ENCODE peak calls at places on chromosomes 13 and 19, in seven cellular contexts. One of them, this sample, is unnamed.

GRCh38 chr13:85558118-85558517 is 241.1 kb downstream of the SLITRK6 start:
- DNase-seq in NCI-H1105 treated with DMSO at 0.1 percent for 48 hours: no peak
- DNase-seq in CD8-positive, alpha-beta memory T cell: no peak
- DNase-seq in WTC11: no peak
- DNase-seq in stimulated activated CD8-positive, alpha-beta memory T cell treated with anti-CD3 and anti-CD28 coated beads, Interleukin-12 subunit alpha, Interleukin-12 subunit beta, amount 100 ng/mL, for 4 hours: no peak
- DNase-seq in GM03348: no peak
- DNase-seq in HEK293T: no peak
- DNase-seq in this sample: no peak

GRCh38 chr13:94327318-94327717 is 152.2 kb downstream of the DCT start:
- DNase-seq in NCI-H1105 treated with DMSO at 0.1 percent for 48 hours: no peak
- DNase-seq in CD8-positive, alpha-beta memory T cell: no peak
- DNase-seq in WTC11: no peak
- DNase-seq in stimulated activated CD8-positive, alpha-beta memory T cell treated with anti-CD3 and anti-CD28 coated beads, Interleukin-12 subunit alpha, Interleukin-12 subunit beta, amount 100 ng/mL, for 4 hours: no peak
- DNase-seq in GM03348: no peak
- DNase-seq in HEK293T: no peak
- DNase-seq in this sample: no peak

GRCh38 chr13:111654531-111654930 is 334.1 kb downstream of the TEX29 start:
- DNase-seq in NCI-H1105 treated with DMSO at 0.1 percent for 48 hours: no peak
- DNase-seq in CD8-positive, alpha-beta memory T cell: no peak
- DNase-seq in WTC11: no peak
- DNase-seq in stimulated activated CD8-positive, alpha-beta memory T cell treated with anti-CD3 and anti-CD28 coated beads, Interleukin-12 subunit alpha, Interleukin-12 subunit beta, amount 100 ng/mL, for 4 hours: no peak
- DNase-seq in GM03348: no peak
- DNase-seq in HEK293T: no peak
- DNase-seq in this sample: no peak

GRCh38 chr13:50401721-50402510 is 386.7 kb downstream of the KCNRG start:
- DNase-seq in NCI-H1105 treated with DMSO at 0.1 percent for 48 hours: no peak
- DNase-seq in CD8-positive, alpha-beta memory T cell: no peak
- DNase-seq in WTC11: no peak
- DNase-seq in stimulated activated CD8-positive, alpha-beta memory T cell treated with anti-CD3 and anti-CD28 coated beads, Interleukin-12 subunit alpha, Interleukin-12 subunit beta, amount 100 ng/mL, for 4 hours: no peak
- DNase-seq in GM03348: no peak
- DNase-seq in HEK293T: no peak
- DNase-seq in this sample: peak

GRCh38 chr13:79745141-79745540 is 264.2 kb downstream of the NDFIP2 start:
- DNase-seq in NCI-H1105 treated with DMSO at 0.1 percent for 48 hours: no peak
- DNase-seq in CD8-positive, alpha-beta memory T cell: no peak
- DNase-seq in WTC11: no peak
- DNase-seq in stimulated activated CD8-positive, alpha-beta memory T cell treated with anti-CD3 and anti-CD28 coated beads, Interleukin-12 subunit alpha, Interleukin-12 subunit beta, amount 100 ng/mL, for 4 hours: no peak
- DNase-seq in GM03348: no peak
- DNase-seq in HEK293T: no peak
- DNase-seq in this sample: no peak

GRCh38 chr13:114038211-114038613 is 64.3 kb upstream of the C13orf46 start:
- DNase-seq in NCI-H1105 treated with DMSO at 0.1 percent for 48 hours: peak
- DNase-seq in CD8-positive, alpha-beta memory T cell: no peak
- DNase-seq in WTC11: no peak
- DNase-seq in stimulated activated CD8-positive, alpha-beta memory T cell treated with anti-CD3 and anti-CD28 coated beads, Interleukin-12 subunit alpha, Interleukin-12 subunit beta, amount 100 ng/mL, for 4 hours: no peak
- DNase-seq in GM03348: no peak
- DNase-seq in HEK293T: no peak
- DNase-seq in this sample: peak

GRCh38 chr13:113650275-113650674 is 7.7 kb downstream of the ATP4B start:
- DNase-seq in NCI-H1105 treated with DMSO at 0.1 percent for 48 hours: no peak
- DNase-seq in CD8-positive, alpha-beta memory T cell: no peak
- DNase-seq in WTC11: peak
- DNase-seq in stimulated activated CD8-positive, alpha-beta memory T cell treated with anti-CD3 and anti-CD28 coated beads, Interleukin-12 subunit alpha, Interleukin-12 subunit beta, amount 100 ng/mL, for 4 hours: no peak
- DNase-seq in GM03348: no peak
- DNase-seq in HEK293T: no peak
- DNase-seq in this sample: no peak

GRCh38 chr19:8334458-8335342 is 8.4 kb downstream of the KANK3 start:
- DNase-seq in NCI-H1105 treated with DMSO at 0.1 percent for 48 hours: peak
- DNase-seq in CD8-positive, alpha-beta memory T cell: no peak
- DNase-seq in WTC11: peak
- DNase-seq in stimulated activated CD8-positive, alpha-beta memory T cell treated with anti-CD3 and anti-CD28 coated beads, Interleukin-12 subunit alpha, Interleukin-12 subunit beta, amount 100 ng/mL, for 4 hours: no peak
- DNase-seq in GM03348: peak
- DNase-seq in HEK293T: peak
- DNase-seq in this sample: peak

GRCh38 chr19:7658219-7658686 is 10.6 kb upstream of the RETN start:
- DNase-seq in NCI-H1105 treated with DMSO at 0.1 percent for 48 hours: no peak
- DNase-seq in CD8-positive, alpha-beta memory T cell: no peak
- DNase-seq in WTC11: no peak
- DNase-seq in stimulated activated CD8-positive, alpha-beta memory T cell treated with anti-CD3 and anti-CD28 coated beads, Interleukin-12 subunit alpha, Interleukin-12 subunit beta, amount 100 ng/mL, for 4 hours: no peak
- DNase-seq in GM03348: no peak
- DNase-seq in HEK293T: no peak
- DNase-seq in this sample: no peak

GRCh38 chr13:73767747-73768315 is 366.4 kb downstream of the KLF12 start:
- DNase-seq in NCI-H1105 treated with DMSO at 0.1 percent for 48 hours: no peak
- DNase-seq in CD8-positive, alpha-beta memory T cell: peak
- DNase-seq in WTC11: peak
- DNase-seq in stimulated activated CD8-positive, alpha-beta memory T cell treated with anti-CD3 and anti-CD28 coated beads, Interleukin-12 subunit alpha, Interleukin-12 subunit beta, amount 100 ng/mL, for 4 hours: no peak
- DNase-seq in GM03348: no peak
- DNase-seq in HEK293T: peak
- DNase-seq in this sample: no peak

GRCh38 chr19:38319421-38320258 is at the start of gene KCNK6:
- DNase-seq in NCI-H1105 treated with DMSO at 0.1 percent for 48 hours: no peak
- DNase-seq in CD8-positive, alpha-beta memory T cell: peak
- DNase-seq in WTC11: peak
- DNase-seq in stimulated activated CD8-positive, alpha-beta memory T cell treated with anti-CD3 and anti-CD28 coated beads, Interleukin-12 subunit alpha, Interleukin-12 subunit beta, amount 100 ng/mL, for 4 hours: peak
- DNase-seq in GM03348: peak
- DNase-seq in HEK293T: no peak
- DNase-seq in this sample: no peak

GRCh38 chr13:96426160-96426559 is 336.3 kb downstream of the HS6ST3 start:
- DNase-seq in NCI-H1105 treated with DMSO at 0.1 percent for 48 hours: peak
- DNase-seq in CD8-positive, alpha-beta memory T cell: no peak
- DNase-seq in WTC11: no peak
- DNase-seq in stimulated activated CD8-positive, alpha-beta memory T cell treated with anti-CD3 and anti-CD28 coated beads, Interleukin-12 subunit alpha, Interleukin-12 subunit beta, amount 100 ng/mL, for 4 hours: no peak
- DNase-seq in GM03348: no peak
- DNase-seq in HEK293T: no peak
- DNase-seq in this sample: no peak

GRCh38 chr19:55145241-55145640 is 3.8 kb downstream of the TNNT1 start:
- DNase-seq in NCI-H1105 treated with DMSO at 0.1 percent for 48 hours: no peak
- DNase-seq in CD8-positive, alpha-beta memory T cell: no peak
- DNase-seq in WTC11: no peak
- DNase-seq in stimulated activated CD8-positive, alpha-beta memory T cell treated with anti-CD3 and anti-CD28 coated beads, Interleukin-12 subunit alpha, Interleukin-12 subunit beta, amount 100 ng/mL, for 4 hours: no peak
- DNase-seq in GM03348: no peak
- DNase-seq in HEK293T: no peak
- DNase-seq in this sample: no peak

GRCh38 chr19:53192771-53193533 is at the start of gene ZNF665:
- DNase-seq in NCI-H1105 treated with DMSO at 0.1 percent for 48 hours: no peak
- DNase-seq in CD8-positive, alpha-beta memory T cell: peak
- DNase-seq in WTC11: peak
- DNase-seq in stimulated activated CD8-positive, alpha-beta memory T cell treated with anti-CD3 and anti-CD28 coated beads, Interleukin-12 subunit alpha, Interleukin-12 subunit beta, amount 100 ng/mL, for 4 hours: peak
- DNase-seq in GM03348: peak
- DNase-seq in HEK293T: no peak
- DNase-seq in this sample: peak

GRCh38 chr19:23255700-23256099 is 5.5 kb upstream of the ZNF724 start:
- DNase-seq in NCI-H1105 treated with DMSO at 0.1 percent for 48 hours: no peak
- DNase-seq in CD8-positive, alpha-beta memory T cell: no peak
- DNase-seq in WTC11: no peak
- DNase-seq in stimulated activated CD8-positive, alpha-beta memory T cell treated with anti-CD3 and anti-CD28 coated beads, Interleukin-12 subunit alpha, Interleukin-12 subunit beta, amount 100 ng/mL, for 4 hours: no peak
- DNase-seq in GM03348: no peak
- DNase-seq in HEK293T: no peak
- DNase-seq in this sample: no peak

GRCh38 chr19:8526345-8527062 is 12.5 kb upstream of the ZNF414 start:
- DNase-seq in NCI-H1105 treated with DMSO at 0.1 percent for 48 hours: peak
- DNase-seq in CD8-positive, alpha-beta memory T cell: peak
- DNase-seq in WTC11: peak
- DNase-seq in stimulated activated CD8-positive, alpha-beta memory T cell treated with anti-CD3 and anti-CD28 coated beads, Interleukin-12 subunit alpha, Interleukin-12 subunit beta, amount 100 ng/mL, for 4 hours: no peak
- DNase-seq in GM03348: peak
- DNase-seq in HEK293T: peak
- DNase-seq in this sample: peak

This sample was measured in COLO829.